ENCODE peak calls at places on chromosomes 13 and 19, in ten cellular contexts. A is NAMALWA; Q is T-helper 1 cell; I is cardiac fibroblast; V is stimulated activated effector memory CD8-positive, alpha-beta T cell treated with anti-CD3 and anti-CD28 coated beads, Interleukin-12 subunit alpha, Interleukin-12 subunit beta, amount 100 ng/mL, for 72 hours; C is stimulated activated CD8-positive, alpha-beta memory T cell treated with anti-CD3 and anti-CD28 coated beads, Interleukin-7, amount 100 ng/mL, for 1 hour; N is HS-5; P is stimulated activated CD4-positive, alpha-beta T cell treated with anti-CD3 and anti-CD28 coated beads, Interleukin-4, amount 100 ng/mL, for 24 hours; E is hepatocyte; S is RPMI7951. H is an unnamed sample.

GRCh38 chr19:35279985-35280821 is 2.1 kb upstream of the HAMP start:
- DNase-seq in N (no peak), V (no peak), S (no peak), C (no peak), E (no peak), I (no peak), P (no peak), A (peak; percentile 60), Q (no peak), H (no peak)

GRCh38 chr13:63455938-63456337 is 2040.3 kb upstream of the PCDH20 start:
- DNase-seq in E (peak; percentile 9), V (no peak), Q (no peak), P (no peak), S (peak; percentile 48), A (peak; percentile 55), N (no peak), I (peak; percentile 6), C (no peak), H (no peak)

GRCh38 chr19:17220207-17220758 is 5.1 kb downstream of the USE1 start:
- DNase-seq in C (no peak), I (peak; percentile 90), E (peak; percentile 83), A (no peak), V (no peak), Q (no peak), S (peak; percentile 84), N (no peak), P (peak; percentile 29), H (no peak)

GRCh38 chr13:26926371-26926770 is 165.8 kb upstream of the GPR12 start:
- DNase-seq in S (no peak), A (no peak), C (no peak), E (no peak), P (no peak), N (no peak), Q (no peak), V (no peak), I (no peak), H (no peak)

GRCh38 chr13:104641309-104641708 is 1575.1 kb upstream of the SLC10A2 start:
- DNase-seq in S (no peak), P (no peak), C (no peak), Q (no peak), N (peak; percentile 6), V (no peak), E (no peak), A (no peak), I (peak; percentile 0), H (no peak)

GRCh38 chr19:48391100-48392005 is at the start of gene KDELR1:
- DNase-seq in N (no peak), P (peak; percentile 73), Q (peak; percentile 50), A (peak; percentile 67), E (peak; percentile 93), I (peak; percentile 77), V (peak; percentile 89), S (peak; percentile 67), C (peak; percentile 53), H (peak; percentile 78)

GRCh38 chr19:16039081-16039480 is 37.2 kb upstream of the TPM4 start:
- DNase-seq in P (no peak), S (no peak), N (no peak), I (no peak), V (no peak), A (no peak), Q (no peak), E (no peak), C (no peak), H (no peak)

GRCh38 chr19:8221161-8221560 is 12.0 kb downstream of the CERS4 start:
- DNase-seq in I (no peak), A (no peak), V (no peak), E (no peak), Q (no peak), N (no peak), C (no peak), S (no peak), P (no peak), H (no peak)

GRCh38 chr19:2648528-2648937 is 54.0 kb downstream of the GNG7 start:
- DNase-seq in V (peak; percentile 62), Q (peak; percentile 35), I (peak; percentile 81), C (peak; percentile 64), A (peak; percentile 84), N (no peak), S (peak; percentile 74), P (peak; percentile 79), E (peak; percentile 83), H (no peak)

GRCh38 chr19:23943411-23943810 is 28.7 kb downstream of the ZNF726 start:
- DNase-seq in S (no peak), N (no peak), C (no peak), E (no peak), Q (no peak), I (no peak), A (no peak), V (no peak), P (no peak), H (no peak)

H was measured in natural killer cell treated with Interleukin-12 subunit alpha and Interleukin-12 subunit beta and Interleukin-15 and Interleukin-18, amount 100 ng/mL, for 72 hours.